ENCODE peak calls at places on chromosomes 1 and 21, in seven cellular contexts. K is Kasumi-1; E is NCI-H2081; N is SJSA1; V is stomach; T is cardiac fibroblast; U is activated CD8-positive, alpha-beta memory T cell treated with anti-CD3 and anti-CD28 coated beads for 24 hours. F is an unnamed sample.

GRCh38 chr1:185409763-185410528 is 92.9 kb upstream of the IVNS1ABP start:
- DNase-seq in E (no peak), N (no peak), V (no peak), T (peak), K (no peak), U (no peak), F (no peak)

GRCh38 chr1:168234846-168235547 is 9.2 kb downstream of the SFT2D2 start:
- DNase-seq in U (no peak), K (peak), E (peak), N (no peak), V (no peak), T (peak), F (no peak)

GRCh38 chr1:153832293-153832692 is 57.1 kb downstream of the SLC27A3 start:
- DNase-seq in N (no peak), U (no peak), K (peak), T (no peak), V (no peak), E (no peak), F (no peak)

GRCh38 chr1:155063550-155064108 is at the start of gene EFNA4:
- DNase-seq in E (peak), V (peak), T (peak), N (peak), K (peak), U (peak), F (peak)

GRCh38 chr1:2110738-2111673 is 60.8 kb downstream of the PRKCZ start:
- DNase-seq in U (no peak), E (no peak), V (no peak), T (no peak), N (no peak), K (no peak), F (no peak)

GRCh38 chr1:115099693-115100050 is 10.4 kb upstream of the TSPAN2 start:
- DNase-seq in E (no peak), N (no peak), K (no peak), V (no peak), U (no peak), T (no peak), F (no peak)

GRCh38 chr1:111441573-111442192 is 7.4 kb downstream of the WDR77 start:
- DNase-seq in E (no peak), N (no peak), K (peak), U (peak), T (peak), V (peak), F (no peak)

GRCh38 chr21:42695324-42696025 is 42.1 kb downstream of the PDE9A start:
- DNase-seq in U (no peak), K (no peak), N (no peak), E (no peak), T (peak), V (no peak), F (no peak)

GRCh38 chr1:66283583-66284041 is 250.3 kb upstream of the SGIP1 start:
- DNase-seq in K (no peak), U (no peak), V (no peak), E (no peak), T (no peak), N (no peak), F (no peak)

GRCh38 chr1:199287632-199288031 is 648.8 kb downstream of the PTPRC start:
- DNase-seq in V (no peak), N (no peak), K (peak), T (no peak), E (no peak), U (no peak), F (no peak)

GRCh38 chr1:204079608-204079999 is 6.7 kb downstream of the SOX13 start:
- DNase-seq in U (no peak), V (no peak), E (no peak), K (no peak), T (no peak), N (peak), F (no peak)

GRCh38 chr1:86758570-86758969 is 54.2 kb downstream of the SH3GLB1 start:
- DNase-seq in U (no peak), T (no peak), E (peak), K (no peak), V (peak), N (no peak), F (no peak)

GRCh38 chr1:65344171-65344570 is 34.8 kb downstream of the DNAJC6 start:
- DNase-seq in V (no peak), U (no peak), K (no peak), T (no peak), N (no peak), E (no peak), F (no peak)

GRCh38 chr1:41404308-41404755 is 43.1 kb downstream of the FOXO6 start:
- DNase-seq in N (peak), T (peak), U (no peak), K (peak), E (peak), V (no peak), F (no peak)

GRCh38 chr1:41657679-41658078 is 173.2 kb upstream of the EDN2 start:
- DNase-seq in V (no peak), T (no peak), U (no peak), E (no peak), K (peak), N (no peak), F (no peak)

GRCh38 chr1:117599286-117599685 is 6.6 kb upstream of the TENT5C start:
- DNase-seq in U (no peak), N (no peak), T (no peak), V (peak), K (no peak), E (no peak), F (no peak)

GRCh38 chr1:29852248-29852647 is 615.9 kb downstream of the PTPRU start:
- DNase-seq in K (no peak), N (no peak), U (no peak), E (no peak), T (no peak), V (no peak), F (no peak)

GRCh38 chr1:12540580-12541273 is 77.3 kb downstream of the DHRS3 start:
- DNase-seq in E (no peak), U (no peak), V (no peak), N (no peak), T (no peak), K (no peak), F (no peak)

F was measured in GF-D8.